ENCODE peak calls at places on chromosomes 1 and 21, in nine cellular contexts. P, C, E, J, Q, B, F, T and U are unnamed samples.

GRCh38 chr1:166145496-166145895 is 21.3 kb downstream of the FAM78B start:
- DNase-seq in Q (no peak), P (no peak), B (peak), J (no peak), E (no peak), C (no peak), T (no peak), F (no peak), U (no peak)

GRCh38 chr1:57319165-57319564 is 104.7 kb downstream of the DAB1 start:
- DNase-seq in T (peak), C (no peak), P (no peak), Q (no peak), B (no peak), J (no peak), E (no peak), F (peak), U (peak)

GRCh38 chr1:204941415-204942338 is 71.0 kb downstream of the NFASC start:
- DNase-seq in E (peak), J (peak), F (peak), Q (peak), T (peak), P (peak), B (peak), C (peak), U (peak)

GRCh38 chr1:63920154-63921117 is 146.6 kb downstream of the ROR1 start:
- DNase-seq in T (peak), C (no peak), P (no peak), E (no peak), Q (no peak), J (no peak), B (peak), F (peak), U (peak)

GRCh38 chr1:166884040-166884642 is 8.1 kb upstream of the TADA1 start:
- DNase-seq in E (peak), P (no peak), T (peak), F (peak), J (peak), C (peak), B (peak), Q (peak), U (peak)

GRCh38 chr1:181423301-181423918 is 59.9 kb upstream of the CACNA1E start:
- DNase-seq in J (peak), T (peak), Q (no peak), E (no peak), P (no peak), F (peak), C (peak), B (peak), U (peak)

GRCh38 chr1:53369034-53369750 is 41.3 kb upstream of the LRP8 start:
- DNase-seq in Q (peak), B (no peak), J (no peak), C (no peak), P (no peak), T (no peak), E (no peak), F (no peak), U (no peak)

GRCh38 chr1:53526451-53527101 is 67.4 kb downstream of the DMRTB1 start:
- DNase-seq in T (peak), F (peak), B (no peak), J (no peak), Q (peak), C (peak), E (no peak), P (peak), U (peak)

GRCh38 chr21:34511154-34511553 is 856 bp downstream of the KCNE1 start:
- DNase-seq in B (no peak), Q (no peak), J (no peak), T (no peak), E (no peak), P (no peak), F (no peak), C (no peak), U (peak)